ENCODE peak calls at places on chromosomes 11 and 22, in nine cellular contexts. One of them, this sample, is unnamed.
A peak's percentile ranks its signal among the peaks of the same experiment; 100 is the strongest.

GRCh38 chr11:32326522-32326921 is 108.8 kb downstream of the WT1 start:
- DNase-seq in prostate gland: no peak
- DNase-seq in right atrium auricular region: no peak
- DNase-seq in Peyer's patch: no peak
- DNase-seq in uterus: no peak
- DNase-seq in neural progenitor cell: no peak
- DNase-seq in fibroblast of lung: no peak
- DNase-seq in vagina: no peak
- DNase-seq in IMR-90: no peak
- DNase-seq in this sample: no peak

GRCh38 chr22:37521236-37521739 is 2.1 kb upstream of the CARD10 start:
- DNase-seq in fibroblast of lung: no peak
- DNase-seq in neural progenitor cell: no peak
- DNase-seq in uterus: no peak
- DNase-seq in prostate gland: no peak
- DNase-seq in vagina: no peak
- DNase-seq in Peyer's patch: peak; percentile 77
- DNase-seq in right atrium auricular region: no peak
- DNase-seq in IMR-90: no peak
- DNase-seq in this sample: no peak

GRCh38 chr11:78647266-78647915 is 72.7 kb upstream of the NARS2 start:
- DNase-seq in uterus: no peak
- DNase-seq in Peyer's patch: no peak
- DNase-seq in neural progenitor cell: no peak
- DNase-seq in right atrium auricular region: peak; percentile 50
- DNase-seq in fibroblast of lung: no peak
- DNase-seq in vagina: peak; percentile 49
- DNase-seq in IMR-90: no peak
- DNase-seq in prostate gland: no peak
- DNase-seq in this sample: no peak

GRCh38 chr11:89495951-89496350 is 4.8 kb upstream of the NOX4 start:
- DNase-seq in uterus: peak; percentile 38
- DNase-seq in right atrium auricular region: peak; percentile 69
- DNase-seq in fibroblast of lung: peak; percentile 99
- DNase-seq in neural progenitor cell: peak; percentile 50
- DNase-seq in vagina: no peak
- DNase-seq in Peyer's patch: no peak
- DNase-seq in prostate gland: no peak
- DNase-seq in IMR-90: peak; percentile 93
- DNase-seq in this sample: peak; percentile 34

GRCh38 chr22:22446527-22446926 is 62.0 kb downstream of the ZNF280B start:
- DNase-seq in fibroblast of lung: peak; percentile 13
- DNase-seq in Peyer's patch: no peak
- DNase-seq in vagina: no peak
- DNase-seq in IMR-90: no peak
- DNase-seq in prostate gland: no peak
- DNase-seq in uterus: no peak
- DNase-seq in neural progenitor cell: no peak
- DNase-seq in right atrium auricular region: no peak
- DNase-seq in this sample: no peak

GRCh38 chr11:7251836-7252682 is at the start of gene SYT9:
- DNase-seq in Peyer's patch: peak; percentile 55
- DNase-seq in uterus: peak; percentile 16
- DNase-seq in fibroblast of lung: peak; percentile 19
- DNase-seq in vagina: no peak
- DNase-seq in prostate gland: peak; percentile 37
- DNase-seq in right atrium auricular region: no peak
- DNase-seq in neural progenitor cell: peak; percentile 93
- DNase-seq in IMR-90: no peak
- DNase-seq in this sample: no peak

GRCh38 chr11:13826505-13827278 is 135.8 kb upstream of the SPON1 start:
- DNase-seq in prostate gland: no peak
- DNase-seq in neural progenitor cell: no peak
- DNase-seq in fibroblast of lung: peak; percentile 9
- DNase-seq in vagina: no peak
- DNase-seq in uterus: no peak
- DNase-seq in IMR-90: no peak
- DNase-seq in right atrium auricular region: no peak
- DNase-seq in Peyer's patch: no peak
- DNase-seq in this sample: no peak

GRCh38 chr22:38766076-38766777 is 10.4 kb upstream of the SUN2 start:
- DNase-seq in uterus: peak; percentile 61
- DNase-seq in vagina: no peak
- DNase-seq in IMR-90: peak; percentile 64
- DNase-seq in Peyer's patch: peak; percentile 83
- DNase-seq in right atrium auricular region: no peak
- DNase-seq in fibroblast of lung: peak; percentile 48
- DNase-seq in prostate gland: peak; percentile 68
- DNase-seq in neural progenitor cell: peak; percentile 77
- DNase-seq in this sample: no peak

GRCh38 chr11:17593466-17594245 is 46.6 kb downstream of the OTOG start:
- DNase-seq in prostate gland: no peak
- DNase-seq in right atrium auricular region: no peak
- DNase-seq in uterus: no peak
- DNase-seq in IMR-90: no peak
- DNase-seq in neural progenitor cell: no peak
- DNase-seq in fibroblast of lung: no peak
- DNase-seq in vagina: peak; percentile 81
- DNase-seq in Peyer's patch: no peak
- DNase-seq in this sample: no peak

GRCh38 chr11:8652140-8652539 is 30.3 kb downstream of the TRIM66 start:
- DNase-seq in Peyer's patch: no peak
- DNase-seq in right atrium auricular region: no peak
- DNase-seq in uterus: peak; percentile 54
- DNase-seq in neural progenitor cell: no peak
- DNase-seq in vagina: no peak
- DNase-seq in IMR-90: peak; percentile 99
- DNase-seq in prostate gland: no peak
- DNase-seq in fibroblast of lung: peak; percentile 96
- DNase-seq in this sample: no peak

GRCh38 chr11:119472856-119473222 is 49.9 kb upstream of the THY1 start:
- DNase-seq in Peyer's patch: no peak
- DNase-seq in IMR-90: no peak
- DNase-seq in right atrium auricular region: peak; percentile 18
- DNase-seq in fibroblast of lung: no peak
- DNase-seq in prostate gland: no peak
- DNase-seq in neural progenitor cell: no peak
- DNase-seq in vagina: no peak
- DNase-seq in uterus: no peak
- DNase-seq in this sample: no peak

GRCh38 chr11:114296190-114296978 is at the start of gene NNMT:
- DNase-seq in IMR-90: peak; percentile 97
- DNase-seq in vagina: no peak
- DNase-seq in fibroblast of lung: peak; percentile 98
- DNase-seq in neural progenitor cell: no peak
- DNase-seq in uterus: peak; percentile 85
- DNase-seq in Peyer's patch: no peak
- DNase-seq in prostate gland: no peak
- DNase-seq in right atrium auricular region: peak; percentile 82
- DNase-seq in this sample: peak; percentile 67

GRCh38 chr11:117221775-117222517 is 9.9 kb downstream of the PCSK7 start:
- DNase-seq in neural progenitor cell: no peak
- DNase-seq in right atrium auricular region: peak; percentile 86
- DNase-seq in prostate gland: peak; percentile 41
- DNase-seq in IMR-90: peak; percentile 72
- DNase-seq in Peyer's patch: peak; percentile 55
- DNase-seq in fibroblast of lung: no peak
- DNase-seq in uterus: peak; percentile 86
- DNase-seq in vagina: no peak
- DNase-seq in this sample: no peak

GRCh38 chr11:68002575-68002942 is 1.3 kb downstream of the UNC93B1 start:
- DNase-seq in uterus: no peak
- DNase-seq in Peyer's patch: no peak
- DNase-seq in neural progenitor cell: no peak
- DNase-seq in fibroblast of lung: no peak
- DNase-seq in IMR-90: no peak
- DNase-seq in right atrium auricular region: no peak
- DNase-seq in prostate gland: no peak
- DNase-seq in vagina: no peak
- DNase-seq in this sample: no peak

DNA sequence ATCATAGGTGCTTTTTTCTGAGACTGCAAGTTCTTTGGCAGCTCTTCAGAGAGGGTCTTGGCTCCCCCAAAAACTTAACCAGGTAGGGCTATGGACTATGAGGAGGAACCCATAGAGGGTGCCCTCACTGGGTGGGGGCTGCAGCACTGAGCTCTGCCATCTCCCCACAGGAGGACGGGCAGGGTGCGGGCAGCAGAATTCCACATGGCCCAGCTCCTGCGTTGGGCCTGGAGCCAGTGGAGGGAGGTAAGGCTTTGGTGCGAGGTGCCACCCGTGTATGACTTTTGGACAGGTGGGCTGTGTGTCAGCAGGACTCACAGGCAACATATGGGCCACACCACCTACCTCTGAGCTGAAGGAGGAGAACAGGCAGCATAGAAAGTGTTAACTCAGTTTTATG is 58.4 kb downstream of the PISD start:
- DNase-seq in IMR-90: no peak
- DNase-seq in right atrium auricular region: no peak
- DNase-seq in prostate gland: no peak
- DNase-seq in fibroblast of lung: no peak
- DNase-seq in neural progenitor cell: no peak
- DNase-seq in vagina: no peak
- DNase-seq in Peyer's patch: no peak
- DNase-seq in uterus: no peak
- DNase-seq in this sample: no peak
- H3K36me3 ChIP-seq in IMR-90: peaks cover 2% of the 10 kb centered on the region
- H3K36me3 ChIP-seq in right atrium auricular region: no peaks in the 10 kb centered on the region
- H3K36me3 ChIP-seq in prostate gland: no peaks in the 10 kb centered on the region
- H3K36me3 ChIP-seq in fibroblast of lung: peaks cover 4% of the 10 kb centered on the region
- H3K36me3 ChIP-seq in neural progenitor cell: no peaks in the 10 kb centered on the region
- H3K36me3 ChIP-seq in vagina: peaks cover 4% of the 10 kb centered on the region
- H3K36me3 ChIP-seq in Peyer's patch: no peaks in the 10 kb centered on the region
- H3K36me3 ChIP-seq in uterus: no peaks in the 10 kb centered on the region
- H3K36me3 ChIP-seq in this sample: peaks cover 10% of the 10 kb centered on the region

GRCh38 chr11:12496181-12497025 is 119.0 kb downstream of the PARVA start:
- DNase-seq in uterus: no peak
- DNase-seq in right atrium auricular region: no peak
- DNase-seq in IMR-90: peak; percentile 40
- DNase-seq in Peyer's patch: no peak
- DNase-seq in neural progenitor cell: peak; percentile 43
- DNase-seq in prostate gland: no peak
- DNase-seq in vagina: no peak
- DNase-seq in fibroblast of lung: peak; percentile 32
- DNase-seq in this sample: no peak
- TF ChIP-seq CTCF in uterus: no peak
- TF ChIP-seq CTCF in right atrium auricular region: no peak
- TF ChIP-seq CTCF in IMR-90: peak; percentile 10
- TF ChIP-seq CTCF in Peyer's patch: peak; percentile 14
- TF ChIP-seq CTCF in neural progenitor cell: peak; percentile 42
- TF ChIP-seq CTCF in prostate gland: no peak
- TF ChIP-seq CTCF in vagina: no peak
- TF ChIP-seq CTCF in fibroblast of lung: no peak
- TF ChIP-seq CTCF in this sample: no peak

DNA sequence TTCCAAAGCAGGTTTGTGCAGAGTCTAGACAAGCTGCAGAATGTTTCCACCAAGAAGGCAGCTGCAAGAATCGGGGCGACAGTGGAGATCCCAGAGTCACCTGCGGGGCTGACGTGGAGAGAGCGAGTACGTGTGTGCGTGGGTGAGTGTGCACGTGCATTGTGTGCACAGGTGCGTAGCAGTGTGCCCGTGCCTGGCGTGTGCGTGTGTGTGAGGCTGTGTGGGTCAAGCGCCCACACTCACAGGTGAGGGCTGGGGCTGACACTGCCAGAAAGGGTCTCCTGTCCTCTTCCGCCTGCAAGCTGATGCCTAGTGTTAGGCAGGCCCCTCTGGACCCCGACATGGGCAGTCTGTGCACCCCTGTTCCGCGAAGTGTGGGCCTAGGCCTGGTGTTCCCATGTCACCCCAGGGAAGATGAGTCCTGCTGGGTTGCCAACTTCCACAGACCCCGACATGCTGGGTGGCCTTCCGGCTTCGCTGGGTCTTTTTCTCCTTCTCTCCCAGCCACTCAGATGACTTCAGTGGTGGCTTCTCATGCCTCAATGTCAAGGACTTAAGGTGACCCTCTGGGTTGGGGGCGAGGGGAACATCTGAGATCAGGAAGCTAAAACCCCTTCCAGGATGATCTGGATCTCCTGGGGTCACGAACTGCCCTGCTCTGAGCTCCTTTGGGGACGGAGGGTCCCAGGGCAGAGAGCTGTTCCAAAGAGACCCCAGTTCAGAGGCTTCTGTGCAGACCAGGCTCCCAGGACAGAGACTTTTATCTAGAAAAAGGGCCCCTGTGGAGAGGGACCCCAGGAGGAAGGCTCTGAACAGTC is 10.4 kb upstream of the SYT8 start:
- DNase-seq in right atrium auricular region: no peak
- DNase-seq in prostate gland: no peak
- DNase-seq in uterus: no peak
- DNase-seq in IMR-90: no peak
- DNase-seq in neural progenitor cell: no peak
- DNase-seq in fibroblast of lung: no peak
- DNase-seq in Peyer's patch: no peak
- DNase-seq in vagina: no peak
- DNase-seq in this sample: no peak
- H3K4me1 ChIP-seq in right atrium auricular region: peaks cover 14% of the 10 kb centered on the region
- H3K4me1 ChIP-seq in prostate gland: peaks cover 5% of the 10 kb centered on the region
- H3K4me1 ChIP-seq in uterus: no peaks in the 10 kb centered on the region
- H3K4me1 ChIP-seq in IMR-90: peaks cover 13% of the 10 kb centered on the region
- H3K4me1 ChIP-seq in neural progenitor cell: peaks cover 3% of the 10 kb centered on the region
- H3K4me1 ChIP-seq in fibroblast of lung: peaks cover 8% of the 10 kb centered on the region
- H3K4me1 ChIP-seq in Peyer's patch: no peaks in the 10 kb centered on the region
- H3K4me1 ChIP-seq in vagina: peaks cover 32% of the 10 kb centered on the region
- H3K4me1 ChIP-seq in this sample: peaks cover 89% of the 10 kb centered on the region

GRCh38 chr11:74121804-74122203 is 49.0 kb downstream of the C2CD3 start:
- DNase-seq in right atrium auricular region: no peak
- DNase-seq in IMR-90: no peak
- DNase-seq in uterus: no peak
- DNase-seq in Peyer's patch: no peak
- DNase-seq in vagina: no peak
- DNase-seq in neural progenitor cell: no peak
- DNase-seq in prostate gland: no peak
- DNase-seq in fibroblast of lung: no peak
- DNase-seq in this sample: no peak
- H3K36me3 ChIP-seq in right atrium auricular region: peaks cover 10% of the 10 kb centered on the region
- H3K36me3 ChIP-seq in IMR-90: peaks cover 6% of the 10 kb centered on the region
- H3K36me3 ChIP-seq in uterus: no peaks in the 10 kb centered on the region
- H3K36me3 ChIP-seq in Peyer's patch: no peaks in the 10 kb centered on the region
- H3K36me3 ChIP-seq in vagina: peaks cover 7% of the 10 kb centered on the region
- H3K36me3 ChIP-seq in neural progenitor cell: peaks cover 3% of the 10 kb centered on the region
- H3K36me3 ChIP-seq in prostate gland: no peaks in the 10 kb centered on the region
- H3K36me3 ChIP-seq in fibroblast of lung: no peaks in the 10 kb centered on the region
- H3K36me3 ChIP-seq in this sample: peaks cover 10% of the 10 kb centered on the region

GRCh38 chr22:17234144-17234623 is 14.9 kb upstream of the ADA2 start:
- DNase-seq in right atrium auricular region: no peak
- DNase-seq in vagina: no peak
- DNase-seq in Peyer's patch: no peak
- DNase-seq in IMR-90: no peak
- DNase-seq in uterus: no peak
- DNase-seq in fibroblast of lung: peak; percentile 6
- DNase-seq in prostate gland: no peak
- DNase-seq in neural progenitor cell: peak; percentile 89
- DNase-seq in this sample: no peak
- TF ChIP-seq CTCF in right atrium auricular region: no peak
- TF ChIP-seq CTCF in vagina: no peak
- TF ChIP-seq CTCF in Peyer's patch: no peak
- TF ChIP-seq CTCF in IMR-90: no peak
- TF ChIP-seq CTCF in uterus: no peak
- TF ChIP-seq CTCF in fibroblast of lung: peak; percentile 25
- TF ChIP-seq CTCF in prostate gland: no peak
- TF ChIP-seq CTCF in neural progenitor cell: peak; percentile 57
- TF ChIP-seq CTCF in this sample: no peak

GRCh38 chr11:122664188-122664587 is 8.7 kb downstream of the UBASH3B start:
- DNase-seq in prostate gland: no peak
- DNase-seq in fibroblast of lung: no peak
- DNase-seq in right atrium auricular region: no peak
- DNase-seq in IMR-90: peak; percentile 57
- DNase-seq in neural progenitor cell: no peak
- DNase-seq in Peyer's patch: no peak
- DNase-seq in uterus: no peak
- DNase-seq in vagina: no peak
- DNase-seq in this sample: no peak
- H3K4me1 ChIP-seq in prostate gland: no peaks in the 10 kb centered on the region
- H3K4me1 ChIP-seq in fibroblast of lung: peaks cover 13% of the 10 kb centered on the region
- H3K4me1 ChIP-seq in right atrium auricular region: no peaks in the 10 kb centered on the region
- H3K4me1 ChIP-seq in IMR-90: peaks cover 32% of the 10 kb centered on the region
- H3K4me1 ChIP-seq in neural progenitor cell: peaks cover 10% of the 10 kb centered on the region
- H3K4me1 ChIP-seq in Peyer's patch: no peaks in the 10 kb centered on the region
- H3K4me1 ChIP-seq in uterus: no peaks in the 10 kb centered on the region
- H3K4me1 ChIP-seq in vagina: no peaks in the 10 kb centered on the region
- H3K4me1 ChIP-seq in this sample: no peaks in the 10 kb centered on the region